ENCODE peak calls at places on chromosomes 3 and 15, in four cellular contexts. One of them, this sample, is unnamed.

GRCh38 chr15:33068531-33068990 is 126.0 kb downstream of the FMN1 start:
- DNase-seq in myocyte: peak
- DNase-seq in fibroblast of gingiva: peak
- DNase-seq in astrocyte of the spinal cord: peak
- DNase-seq in this sample: peak

GRCh38 chr3:52231502-52232278 is 6.2 kb upstream of the TLR9 start:
- DNase-seq in myocyte: peak
- DNase-seq in fibroblast of gingiva: peak
- DNase-seq in astrocyte of the spinal cord: no peak
- DNase-seq in this sample: no peak

GRCh38 chr15:50046159-50046558 is 72.9 kb downstream of the ATP8B4 start:
- DNase-seq in fibroblast of gingiva: no peak
- DNase-seq in myocyte: no peak
- DNase-seq in astrocyte of the spinal cord: no peak
- DNase-seq in this sample: no peak

GRCh38 chr3:106811376-106811775 is 565.9 kb upstream of the CCDC54 start:
- DNase-seq in myocyte: no peak
- DNase-seq in astrocyte of the spinal cord: peak
- DNase-seq in fibroblast of gingiva: peak
- DNase-seq in this sample: no peak

GRCh38 chr3:184154909-184155643 is at the start of gene DVL3:
- DNase-seq in fibroblast of gingiva: peak
- DNase-seq in astrocyte of the spinal cord: peak
- DNase-seq in myocyte: peak
- DNase-seq in this sample: no peak

GRCh38 chr15:56234804-56235203 is 8.9 kb downstream of the RFX7 start:
- DNase-seq in fibroblast of gingiva: peak
- DNase-seq in astrocyte of the spinal cord: no peak
- DNase-seq in myocyte: no peak
- DNase-seq in this sample: no peak

GRCh38 chr15:70530035-70530499 is 233.3 kb downstream of the UACA start:
- DNase-seq in myocyte: no peak
- DNase-seq in astrocyte of the spinal cord: no peak
- DNase-seq in fibroblast of gingiva: no peak
- DNase-seq in this sample: no peak

GRCh38 chr3:70201975-70202374 is 110.5 kb downstream of the MDFIC2 start:
- DNase-seq in myocyte: no peak
- DNase-seq in fibroblast of gingiva: no peak
- DNase-seq in astrocyte of the spinal cord: no peak
- DNase-seq in this sample: no peak

GRCh38 chr3:144760831-144761230 is 789.2 kb downstream of the DIPK2A start:
- DNase-seq in myocyte: no peak
- DNase-seq in astrocyte of the spinal cord: peak
- DNase-seq in fibroblast of gingiva: no peak
- DNase-seq in this sample: no peak

GRCh38 chr3:111715911-111716523 is 120.9 kb upstream of the ZBED2 start:
- DNase-seq in fibroblast of gingiva: peak
- DNase-seq in myocyte: peak
- DNase-seq in astrocyte of the spinal cord: peak
- DNase-seq in this sample: no peak